ENCODE peak calls at places on chromosomes 3 and 15, in four cellular contexts. F, U, X and T are unnamed samples.

GRCh38 chr3:134054231-134054630 is 24.5 kb upstream of the SLCO2A1 start:
- DNase-seq in F (no peak), U (no peak), X (peak), T (no peak)

GRCh38 chr15:64693134-64693533 is 82.3 kb downstream of the RBPMS2 start:
- DNase-seq in F (no peak), U (peak), X (peak), T (no peak)

GRCh38 chr3:4768521-4768920 is 210.7 kb upstream of the BHLHE40 start:
- DNase-seq in F (no peak), U (no peak), X (no peak), T (no peak)

GRCh38 chr15:47781527-47781926 is 64.2 kb downstream of the SEMA6D start:
- DNase-seq in F (no peak), U (no peak), X (no peak), T (no peak)

GRCh38 chr15:38528279-38528678 is 36.3 kb downstream of the RASGRP1 start:
- DNase-seq in F (no peak), U (peak), X (peak), T (no peak)

GRCh38 chr3:171741377-171741776 is 68.9 kb downstream of the PLD1 start:
- DNase-seq in F (no peak), U (no peak), X (no peak), T (no peak)

GRCh38 chr3:148759425-148759824 is 61.7 kb downstream of the AGTR1 start:
- DNase-seq in F (no peak), U (no peak), X (no peak), T (no peak)

GRCh38 chr3:20215636-20216035 is 29.6 kb upstream of the SGO1 start:
- DNase-seq in F (no peak), U (no peak), X (no peak), T (no peak)

GRCh38 chr3:113035387-113035982 is 44.7 kb downstream of the GTPBP8 start:
- DNase-seq in F (no peak), U (no peak), X (peak), T (no peak)

GRCh38 chr15:75167588-75168076 is 34.0 kb upstream of the C15orf39 start:
- DNase-seq in F (no peak), U (no peak), X (peak), T (no peak)

GRCh38 chr3:129449279-129450115 is 9.5 kb downstream of the IFT122 start:
- DNase-seq in F (no peak), U (no peak), X (no peak), T (no peak)

GRCh38 chr3:150970665-150971327 is 1.7 kb downstream of the CLRN1 start:
- DNase-seq in F (no peak), U (peak), X (peak), T (no peak)

GRCh38 chr3:4886448-4886847 is 92.8 kb upstream of the BHLHE40 start:
- DNase-seq in F (no peak), U (no peak), X (no peak), T (no peak)

GRCh38 chr3:171315101-171315500 is 145.1 kb downstream of the TNIK start:
- DNase-seq in F (no peak), U (no peak), X (no peak), T (no peak)

GRCh38 chr3:163890661-163891060 is 1187.6 kb downstream of the SI start:
- DNase-seq in F (no peak), U (no peak), X (no peak), T (no peak)

GRCh38 chr3:24447836-24448235 is 46.8 kb downstream of the THRB start:
- DNase-seq in F (no peak), U (no peak), X (no peak), T (no peak)

GRCh38 chr3:169812124-169812843 is 386 bp upstream of the LRRIQ4 start:
- DNase-seq in F (peak), U (no peak), X (peak), T (no peak)

GRCh38 chr15:78988361-78988911 is 43.6 kb upstream of the CTSH start:
- DNase-seq in F (peak), U (peak), X (peak), T (no peak)